ENCODE peak calls at places on chromosomes 6 and 20, in nine cellular contexts. R is hepatocyte, K is H9, J is astrocyte of the spinal cord, Y is left ventricle myocardium inferior, H is endothelial cell, X is anterior cingulate cortex, F is naive B cell, U is T1000. A is an unnamed sample.

GRCh38 chr6:37024665-37025337 is 19.3 kb downstream of the FGD2 start:
- DNase-seq in R (no peak), K (no peak), J (peak), Y (no peak), H (no peak), X (no peak), F (no peak), U (peak), A (peak)

GRCh38 chr6:165034271-165034741 is 275.1 kb downstream of the C6orf118 start:
- DNase-seq in R (no peak), K (no peak), J (no peak), Y (no peak), H (no peak), X (no peak), F (no peak), U (no peak), A (peak)

GRCh38 chr20:25290646-25291431 is 43.0 kb downstream of the PYGB start:
- DNase-seq in R (no peak), K (no peak), J (no peak), Y (peak), H (no peak), X (no peak), F (no peak), U (no peak), A (no peak)

GRCh38 chr6:38805682-38806081 is 90.6 kb downstream of the DNAH8 start:
- DNase-seq in R (no peak), K (no peak), J (no peak), Y (no peak), H (no peak), X (no peak), F (no peak), U (no peak), A (no peak)

GRCh38 chr6:33206864-33207568 is 1.3 kb upstream of the RING1 start:
- DNase-seq in R (peak), K (no peak), J (peak), Y (no peak), H (peak), X (no peak), F (no peak), U (no peak), A (peak)

GRCh38 chr20:43658068-43658722 is 8.7 kb upstream of the MYBL2 start:
- DNase-seq in R (peak), K (no peak), J (peak), Y (no peak), H (no peak), X (no peak), F (no peak), U (no peak), A (no peak)

GRCh38 chr6:92354270-92354831 is 1065.0 kb downstream of the EPHA7 start:
- DNase-seq in R (no peak), K (no peak), J (no peak), Y (no peak), H (no peak), X (no peak), F (no peak), U (no peak), A (no peak)

GRCh38 chr6:39669943-39670342 is 55.3 kb downstream of the KIF6 start:
- DNase-seq in R (no peak), K (no peak), J (peak), Y (no peak), H (no peak), X (no peak), F (no peak), U (no peak), A (no peak)

GRCh38 chr6:56692586-56693245 is 50.0 kb upstream of the DST start:
- DNase-seq in R (no peak), K (no peak), J (peak), Y (no peak), H (no peak), X (no peak), F (no peak), U (no peak), A (peak)

GRCh38 chr20:36385503-36385902 is 79.4 kb downstream of the DLGAP4 start:
- DNase-seq in R (no peak), K (no peak), J (no peak), Y (no peak), H (no peak), X (no peak), F (no peak), U (no peak), A (no peak)

GRCh38 chr6:30687659-30688431 is 1.4 kb upstream of the PPP1R18 start:
- DNase-seq in R (peak), K (peak), J (peak), Y (peak), H (peak), X (peak), F (no peak), U (no peak), A (peak)

GRCh38 chr6:87965806-87966205 is 81.8 kb upstream of the SPACA1 start:
- DNase-seq in R (no peak), K (no peak), J (no peak), Y (no peak), H (no peak), X (no peak), F (peak), U (no peak), A (no peak)

GRCh38 chr6:7157752-7158616 is 50.2 kb downstream of the RREB1 start:
- DNase-seq in R (no peak), K (no peak), J (no peak), Y (no peak), H (no peak), X (no peak), F (no peak), U (no peak), A (peak)

GRCh38 chr20:11178946-11179654 is 505.3 kb upstream of the JAG1 start:
- DNase-seq in R (no peak), K (no peak), J (peak), Y (no peak), H (no peak), X (no peak), F (no peak), U (no peak), A (peak)

GRCh38 chr6:16358531-16359138 is 120.2 kb downstream of the GMPR start:
- DNase-seq in R (no peak), K (peak), J (no peak), Y (no peak), H (no peak), X (no peak), F (no peak), U (no peak), A (no peak)

GRCh38 chr6:139372326-139373153 is 1.9 kb downstream of the CITED2 start:
- DNase-seq in R (no peak), K (no peak), J (peak), Y (no peak), H (no peak), X (no peak), F (peak), U (no peak), A (no peak)

GRCh38 chr20:49420811-49421295 is 61.6 kb downstream of the KCNB1 start:
- DNase-seq in R (no peak), K (no peak), J (no peak), Y (no peak), H (no peak), X (no peak), F (no peak), U (no peak), A (no peak)

A was measured in GM03348.